ENCODE peak calls at places on chromosomes 5 and 9, in ten cellular contexts. One of them, this sample, is unnamed.

GRCh38 chr5:143693691-143694252 is 118.2 kb upstream of the HMHB1 start:
- DNase-seq in NCI-H345: no peak
- DNase-seq in CD8-positive, alpha-beta T cell: no peak
- DNase-seq in endothelial cell: no peak
- DNase-seq in stomach: no peak
- DNase-seq in WTC11: no peak
- DNase-seq in SK-N-SH: no peak
- DNase-seq in HT1080: no peak
- DNase-seq in fibroblast of pulmonary artery: no peak
- DNase-seq in T follicular helper cell: no peak
- DNase-seq in this sample: no peak

GRCh38 chr9:2242778-2243395 is 227.7 kb downstream of the SMARCA2 start:
- DNase-seq in NCI-H345: peak; percentile 79
- DNase-seq in CD8-positive, alpha-beta T cell: no peak
- DNase-seq in endothelial cell: no peak
- DNase-seq in stomach: peak; percentile 33
- DNase-seq in WTC11: no peak
- DNase-seq in SK-N-SH: no peak
- DNase-seq in HT1080: no peak
- DNase-seq in fibroblast of pulmonary artery: no peak
- DNase-seq in T follicular helper cell: no peak
- DNase-seq in this sample: no peak

GRCh38 chr9:86679979-86680378 is 267.3 kb downstream of the GAS1 start:
- DNase-seq in NCI-H345: no peak
- DNase-seq in CD8-positive, alpha-beta T cell: no peak
- DNase-seq in endothelial cell: no peak
- DNase-seq in stomach: no peak
- DNase-seq in WTC11: no peak
- DNase-seq in SK-N-SH: no peak
- DNase-seq in HT1080: no peak
- DNase-seq in fibroblast of pulmonary artery: no peak
- DNase-seq in T follicular helper cell: no peak
- DNase-seq in this sample: no peak

GRCh38 chr9:37903581-37903830 is 421 bp downstream of the SLC25A51 start:
- DNase-seq in NCI-H345: peak; percentile 52
- DNase-seq in CD8-positive, alpha-beta T cell: no peak
- DNase-seq in endothelial cell: peak; percentile 58
- DNase-seq in stomach: no peak
- DNase-seq in WTC11: peak; percentile 63
- DNase-seq in SK-N-SH: no peak
- DNase-seq in HT1080: no peak
- DNase-seq in fibroblast of pulmonary artery: no peak
- DNase-seq in T follicular helper cell: peak; percentile 31
- DNase-seq in this sample: peak; percentile 38

GRCh38 chr9:98745470-98745869 is 36.7 kb upstream of the GABBR2 start:
- DNase-seq in NCI-H345: no peak
- DNase-seq in CD8-positive, alpha-beta T cell: no peak
- DNase-seq in endothelial cell: no peak
- DNase-seq in stomach: no peak
- DNase-seq in WTC11: no peak
- DNase-seq in SK-N-SH: no peak
- DNase-seq in HT1080: no peak
- DNase-seq in fibroblast of pulmonary artery: no peak
- DNase-seq in T follicular helper cell: no peak
- DNase-seq in this sample: no peak

GRCh38 chr9:84504360-84504759 is 163.8 kb upstream of the SLC28A3 start:
- DNase-seq in NCI-H345: no peak
- DNase-seq in CD8-positive, alpha-beta T cell: no peak
- DNase-seq in endothelial cell: no peak
- DNase-seq in stomach: no peak
- DNase-seq in WTC11: no peak
- DNase-seq in SK-N-SH: no peak
- DNase-seq in HT1080: peak; percentile 53
- DNase-seq in fibroblast of pulmonary artery: no peak
- DNase-seq in T follicular helper cell: no peak
- DNase-seq in this sample: no peak

GRCh38 chr9:124885551-124885950 is 23.6 kb downstream of the ARPC5L start:
- DNase-seq in NCI-H345: no peak
- DNase-seq in CD8-positive, alpha-beta T cell: no peak
- DNase-seq in endothelial cell: no peak
- DNase-seq in stomach: no peak
- DNase-seq in WTC11: no peak
- DNase-seq in SK-N-SH: no peak
- DNase-seq in HT1080: no peak
- DNase-seq in fibroblast of pulmonary artery: no peak
- DNase-seq in T follicular helper cell: no peak
- DNase-seq in this sample: no peak

GRCh38 chr5:154773314-154773713 is 18.1 kb downstream of the LARP1 start:
- DNase-seq in NCI-H345: no peak
- DNase-seq in CD8-positive, alpha-beta T cell: no peak
- DNase-seq in endothelial cell: no peak
- DNase-seq in stomach: no peak
- DNase-seq in WTC11: no peak
- DNase-seq in SK-N-SH: no peak
- DNase-seq in HT1080: no peak
- DNase-seq in fibroblast of pulmonary artery: no peak
- DNase-seq in T follicular helper cell: no peak
- DNase-seq in this sample: no peak

GRCh38 chr9:133782157-133783130 is 44.3 kb upstream of the SARDH start:
- DNase-seq in NCI-H345: no peak
- DNase-seq in CD8-positive, alpha-beta T cell: peak; percentile 67
- DNase-seq in endothelial cell: peak; percentile 83
- DNase-seq in stomach: peak; percentile 80
- DNase-seq in WTC11: peak; percentile 83
- DNase-seq in SK-N-SH: peak; percentile 90
- DNase-seq in HT1080: peak; percentile 39
- DNase-seq in fibroblast of pulmonary artery: peak; percentile 78
- DNase-seq in T follicular helper cell: peak; percentile 50
- DNase-seq in this sample: peak; percentile 16

GRCh38 chr5:1751026-1751863 is 48.4 kb downstream of the MRPL36 start:
- DNase-seq in NCI-H345: no peak
- DNase-seq in CD8-positive, alpha-beta T cell: no peak
- DNase-seq in endothelial cell: no peak
- DNase-seq in stomach: no peak
- DNase-seq in WTC11: peak; percentile 17
- DNase-seq in SK-N-SH: no peak
- DNase-seq in HT1080: no peak
- DNase-seq in fibroblast of pulmonary artery: no peak
- DNase-seq in T follicular helper cell: no peak
- DNase-seq in this sample: no peak

GRCh38 chr5:119287547-119288073 is 68.2 kb upstream of the TNFAIP8 start:
- DNase-seq in NCI-H345: no peak
- DNase-seq in CD8-positive, alpha-beta T cell: peak; percentile 54
- DNase-seq in endothelial cell: no peak
- DNase-seq in stomach: no peak
- DNase-seq in WTC11: no peak
- DNase-seq in SK-N-SH: no peak
- DNase-seq in HT1080: peak; percentile 32
- DNase-seq in fibroblast of pulmonary artery: no peak
- DNase-seq in T follicular helper cell: peak; percentile 53
- DNase-seq in this sample: no peak

GRCh38 chr9:84781431-84781830 is 111.9 kb downstream of the NTRK2 start:
- DNase-seq in NCI-H345: no peak
- DNase-seq in CD8-positive, alpha-beta T cell: no peak
- DNase-seq in endothelial cell: peak; percentile 35
- DNase-seq in stomach: no peak
- DNase-seq in WTC11: peak; percentile 19
- DNase-seq in SK-N-SH: peak; percentile 15
- DNase-seq in HT1080: peak; percentile 15
- DNase-seq in fibroblast of pulmonary artery: peak; percentile 11
- DNase-seq in T follicular helper cell: no peak
- DNase-seq in this sample: no peak

GRCh38 chr9:35859310-35859994 is 10.7 kb downstream of the OR13J1 start:
- DNase-seq in NCI-H345: no peak
- DNase-seq in CD8-positive, alpha-beta T cell: no peak
- DNase-seq in endothelial cell: no peak
- DNase-seq in stomach: peak; percentile 27
- DNase-seq in WTC11: no peak
- DNase-seq in SK-N-SH: peak; percentile 51
- DNase-seq in HT1080: peak; percentile 74
- DNase-seq in fibroblast of pulmonary artery: peak; percentile 12
- DNase-seq in T follicular helper cell: no peak
- DNase-seq in this sample: no peak